ENCODE peak calls at places on chromosomes 6 and 20, in four cellular contexts. O is HepG2, Y is H1, H is K562. U is an unnamed sample.

GRCh38 chr6:125869427-125869826 is 78.7 kb downstream of the NCOA7 start:
- DNase-seq in H (peak), Y (no peak), O (no peak), U (no peak)

GRCh38 chr6:55643868-55644267 is 64.9 kb upstream of the HMGCLL1 start:
- DNase-seq in Y (no peak), O (no peak), H (no peak), U (no peak)

GRCh38 chr6:37372116-37372515 is 18.3 kb downstream of the RNF8 start:
- DNase-seq in Y (no peak), H (no peak), O (no peak), U (no peak)

GRCh38 chr6:31734703-31735500 is 1.4 kb downstream of the CLIC1 start:
- DNase-seq in O (peak), H (peak), Y (peak), U (peak)

GRCh38 chr20:43710370-43711044 is 16.3 kb downstream of the GTSF1L start:
- DNase-seq in Y (no peak), H (no peak), O (no peak), U (peak)

GRCh38 chr6:16130437-16130891 is 1.6 kb downstream of the MYLIP start:
- DNase-seq in O (no peak), H (no peak), Y (no peak), U (no peak)

GRCh38 chr6:88807622-88808021 is 155.8 kb downstream of the RNGTT start:
- DNase-seq in H (no peak), Y (no peak), O (no peak), U (no peak)

GRCh38 chr6:62285612-62286469 is at the start of gene KHDRBS2:
- DNase-seq in H (no peak), O (peak), Y (peak), U (peak)

GRCh38 chr20:14617123-14617522 is 279.7 kb upstream of the FLRT3 start:
- DNase-seq in H (no peak), O (no peak), Y (no peak), U (no peak)

GRCh38 chr20:53454675-53455276 is 138.9 kb downstream of the ZNF217 start:
- DNase-seq in O (no peak), H (no peak), Y (no peak), U (no peak)

GRCh38 chr6:157077251-157077650 is 246.1 kb downstream of the TMEM242 start:
- DNase-seq in O (no peak), H (no peak), Y (no peak), U (no peak)

GRCh38 chr6:99219788-99220187 is 129.7 kb downstream of the FAXC start:
- DNase-seq in Y (peak), H (peak), O (no peak), U (no peak)

GRCh38 chr6:135323202-135323668 is 142.1 kb downstream of the MYB start:
- DNase-seq in H (peak), Y (no peak), O (no peak), U (peak)

GRCh38 chr20:38423541-38423940 is 11.6 kb downstream of the SNHG17 start:
- DNase-seq in O (no peak), H (no peak), Y (no peak), U (no peak)

GRCh38 chr20:1391640-1392442 is 1.0 kb downstream of the FKBP1A start:
- DNase-seq in Y (no peak), O (no peak), H (peak), U (no peak)

GRCh38 chr6:130473886-130474285 is 108.1 kb downstream of the TMEM200A start:
- DNase-seq in Y (no peak), H (no peak), O (no peak), U (no peak)

GRCh38 chr6:1639430-1639829 is 29.7 kb downstream of the FOXC1 start:
- DNase-seq in H (no peak), Y (no peak), O (no peak), U (no peak)

GRCh38 chr6:110357696-110358535 is at the start of gene METTL24:
- DNase-seq in Y (peak), O (no peak), H (no peak), U (no peak)
- TF ChIP-seq HDAC6 in Y (no peak), O (no peak), H (no peak), U (no peak)

GRCh38 chr6:137167702-137168377 is 5.6 kb downstream of the IL22RA2 start:
- DNase-seq in Y (no peak), O (no peak), H (no peak), U (no peak)
- TF ChIP-seq HDAC6 in Y (no peak), O (no peak), H (no peak), U (no peak)

GRCh38 chr6:159700970-159701369 is 7.9 kb upstream of the SOD2 start:
- DNase-seq in Y (no peak), O (no peak), H (no peak), U (no peak)

GRCh38 chr6:159695984-159696383 is 2.9 kb upstream of the SOD2 start:
- DNase-seq in O (no peak), Y (no peak), H (no peak), U (no peak)

GRCh38 chr6:159701413-159701999 is 8.5 kb upstream of the SOD2 start:
- DNase-seq in O (peak), Y (no peak), H (no peak), U (no peak)
- TF ChIP-seq HDAC6 in O (no peak), Y (no peak), H (no peak), U (no peak)

GRCh38 chr20:18738055-18738454 is 75.5 kb upstream of the SCP2D1 start:
- DNase-seq in Y (no peak), O (no peak), H (peak), U (no peak)
- TF ChIP-seq HDAC6 in Y (no peak), O (no peak), H (no peak), U (no peak)

DNA sequence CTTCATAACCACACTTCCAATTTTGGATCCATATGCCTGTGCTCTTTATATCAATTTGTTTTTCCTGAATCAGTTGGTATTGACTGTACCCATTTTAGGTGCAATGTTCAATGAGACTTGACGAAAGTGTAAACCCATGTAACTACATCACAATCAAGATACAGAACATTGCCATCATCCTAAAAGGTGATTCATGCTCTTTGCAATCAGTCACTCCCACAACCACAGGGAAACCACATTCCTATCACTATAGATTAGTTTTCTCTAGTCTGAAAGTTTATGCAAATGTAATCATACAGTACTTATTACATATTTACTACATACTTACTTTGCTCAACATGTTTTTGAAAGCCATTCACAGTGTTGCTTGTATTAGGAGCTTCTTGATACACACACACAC is 167.4 kb downstream of the ADGRG6 start:
- DNase-seq in Y (no peak), H (no peak), O (no peak), U (no peak)
- TF ChIP-seq HDAC6 in Y (no peak), H (no peak), O (no peak), U (no peak)

DNA sequence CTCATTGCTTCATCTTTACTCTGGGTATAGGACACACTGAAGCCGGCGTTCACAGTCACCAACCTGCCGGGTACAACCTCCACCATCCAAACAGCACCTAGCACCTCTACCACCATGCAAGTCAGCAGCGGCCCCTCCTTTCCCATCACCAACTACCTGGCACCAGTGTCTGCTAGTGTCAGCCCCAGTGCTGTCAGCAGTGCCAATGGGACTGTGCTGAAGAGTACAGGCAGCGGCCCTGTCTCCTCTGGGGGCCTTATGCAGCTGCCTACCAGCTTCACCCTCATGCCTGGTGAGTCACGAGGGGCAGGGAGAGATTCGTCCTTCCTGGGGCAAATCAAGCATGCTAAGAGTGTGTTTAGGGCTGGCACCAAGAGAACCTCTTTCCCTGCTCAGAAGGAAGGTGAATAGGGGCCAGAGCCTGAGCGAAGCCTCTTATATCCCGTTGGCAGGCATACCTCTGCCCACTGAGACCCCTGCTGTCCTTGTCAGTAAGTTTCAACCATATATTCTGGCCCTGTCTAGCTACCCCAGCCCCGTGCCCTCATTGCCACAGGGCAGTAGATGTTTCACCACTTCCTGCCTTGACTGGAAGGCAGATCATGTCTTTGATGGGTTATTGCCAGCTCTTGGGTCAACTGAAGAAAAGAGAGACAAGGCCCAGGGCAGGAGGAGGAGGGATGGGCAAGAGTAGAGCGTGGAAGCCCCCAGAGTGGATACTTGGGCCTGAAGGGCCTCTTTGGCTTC is 4.8 kb downstream of the SRF start:
- DNase-seq in Y (no peak), O (no peak), H (no peak), U (no peak)
- TF ChIP-seq HDAC6 in Y (no peak), O (no peak), H (no peak), U (no peak)

GRCh38 chr6:159935633-159936032 is 33.2 kb upstream of the IGF2R start:
- DNase-seq in H (no peak), O (no peak), Y (no peak), U (no peak)
- TF ChIP-seq HDAC6 in H (no peak), O (no peak), Y (no peak), U (no peak)

DNA sequence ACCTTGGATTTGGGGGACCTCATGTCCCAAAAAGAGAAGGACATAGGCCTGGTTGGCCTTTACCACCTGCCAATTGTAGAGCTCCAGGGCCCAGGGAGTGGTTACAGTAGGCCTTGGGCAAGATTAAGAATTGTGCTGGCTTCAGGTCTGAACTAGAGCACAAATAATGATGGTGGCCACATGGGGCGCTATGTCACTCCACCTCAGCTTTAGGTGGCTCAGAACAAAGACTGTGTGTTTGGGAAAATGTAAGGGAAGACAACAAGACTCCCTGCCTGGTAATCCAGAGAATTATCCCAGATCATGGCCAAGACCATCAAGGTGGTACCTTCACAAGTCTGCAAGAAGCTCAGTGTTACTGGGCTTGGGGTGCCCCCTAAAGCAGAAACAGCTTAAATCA is 224.9 kb upstream of the OPRM1 start:
- DNase-seq in Y (peak), H (no peak), O (no peak), U (no peak)
- TF ChIP-seq HDAC6 in Y (no peak), H (no peak), O (no peak), U (no peak)

GRCh38 chr6:76861403-76861802 is 601.9 kb downstream of the HTR1B start:
- DNase-seq in Y (peak), H (peak), O (peak), U (no peak)
- TF ChIP-seq HDAC6 in Y (no peak), H (no peak), O (no peak), U (no peak)

U was measured in GM12878.